ENCODE peak calls at places on chromosomes 2 and 18, in four cellular contexts. T is neuronal stem cell, V is mesenchymal stem cell, N is H1. Z is an unnamed sample.
A peak's percentile ranks its signal among the peaks of the same experiment; 100 is the strongest.

GRCh38 chr18:37270046-37270665 is 295.4 kb downstream of the CELF4 start:
- DNase-seq in T (peak; percentile 89), V (peak; percentile 48), N (peak; percentile 85), Z (no peak)

GRCh38 chr2:210169871-210170441 is 1.3 kb downstream of the KANSL1L start:
- DNase-seq in T (no peak), V (peak; percentile 93), N (no peak), Z (no peak)

GRCh38 chr2:219627105-219628100 is at the start of gene SLC4A3:
- DNase-seq in T (peak; percentile 43), V (peak; percentile 22), N (peak; percentile 65), Z (no peak)

GRCh38 chr2:181896286-181896685 is 4.8 kb downstream of the ITPRID2 start:
- DNase-seq in T (no peak), V (no peak), N (no peak), Z (no peak)

GRCh38 chr2:234483568-234484251 is 13.2 kb downstream of the ARL4C start:
- DNase-seq in T (no peak), V (peak; percentile 53), N (no peak), Z (peak; percentile 53)

GRCh38 chr2:15539999-15540398 is 21.1 kb downstream of the NBAS start:
- DNase-seq in T (no peak), V (no peak), N (no peak), Z (no peak)

GRCh38 chr2:100692381-100692780 is 127.6 kb upstream of the NPAS2 start:
- DNase-seq in T (no peak), V (no peak), N (peak; percentile 19), Z (no peak)

GRCh38 chr2:130756041-130756720 is 841 bp downstream of the AMER3 start:
- DNase-seq in T (peak; percentile 73), V (no peak), N (peak; percentile 84), Z (peak; percentile 69)

GRCh38 chr2:50712569-50712968 is 319.4 kb downstream of the NRXN1 start:
- DNase-seq in T (no peak), V (no peak), N (no peak), Z (no peak)

GRCh38 chr2:213451542-213452256 is 167.4 kb downstream of the SPAG16 start:
- DNase-seq in T (peak; percentile 38), V (no peak), N (no peak), Z (no peak)

GRCh38 chr2:129877289-129877741 is 102.2 kb upstream of the RAB6C start:
- DNase-seq in T (peak; percentile 90), V (peak; percentile 56), N (peak; percentile 83), Z (peak; percentile 95)

GRCh38 chr2:6772366-6772710 is 93.4 kb downstream of the CMPK2 start:
- DNase-seq in T (peak; percentile 17), V (no peak), N (peak; percentile 52), Z (peak; percentile 73)

GRCh38 chr2:74267068-74267467 is 68.7 kb downstream of the MTHFD2 start:
- DNase-seq in T (no peak), V (no peak), N (no peak), Z (peak; percentile 42)

GRCh38 chr18:48676756-48677368 is 138.0 kb downstream of the CTIF start:
- DNase-seq in T (peak; percentile 62), V (peak; percentile 58), N (peak; percentile 94), Z (peak; percentile 76)

GRCh38 chr2:128282246-128282975 is 36.3 kb downstream of the HS6ST1 start:
- DNase-seq in T (no peak), V (no peak), N (no peak), Z (no peak)

DNA sequence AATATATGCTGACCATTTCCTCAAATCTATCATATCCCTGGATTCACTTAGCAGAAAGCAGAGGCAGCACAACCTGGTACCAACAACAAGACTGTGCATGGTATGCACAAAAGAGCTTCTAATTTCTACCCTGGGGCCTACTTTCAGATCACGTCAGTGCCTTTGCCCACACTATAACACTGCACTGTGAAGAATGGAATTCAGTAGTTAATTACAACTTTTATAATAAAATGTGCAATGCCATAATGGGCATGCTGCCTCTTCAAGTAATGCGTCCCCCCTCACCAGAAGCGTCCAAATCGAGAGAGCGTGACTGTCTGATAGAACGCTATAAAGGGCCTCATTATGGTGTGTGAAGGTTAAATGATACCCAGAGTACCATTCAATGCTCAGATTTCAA is 328.1 kb upstream of the PKDCC start:
- DNase-seq in T (no peak), V (no peak), N (no peak), Z (no peak)
- H2AFZ ChIP-seq in T (no peak overlapping the region), V (no peak overlapping the region), N (no peak overlapping the region), Z (no peak overlapping the region)

GRCh38 chr2:223148516-223148915 is 96.5 kb downstream of the KCNE4 start:
- DNase-seq in T (no peak), V (no peak), N (no peak), Z (no peak)
- H3K14ac ChIP-seq in T (no peak overlapping the region), V (no peak overlapping the region), N (no peak overlapping the region), Z (no peak overlapping the region)

GRCh38 chr2:88764850-88765153 is 73.3 kb downstream of the RPIA start:
- DNase-seq in T (no peak), V (no peak), N (peak; percentile 62), Z (peak; percentile 44)
- H2AFZ ChIP-seq in T (peak overlapping the region; percentile 98), V (no peak overlapping the region), N (peak overlapping the region; percentile 12), Z (no peak overlapping the region)

DNA sequence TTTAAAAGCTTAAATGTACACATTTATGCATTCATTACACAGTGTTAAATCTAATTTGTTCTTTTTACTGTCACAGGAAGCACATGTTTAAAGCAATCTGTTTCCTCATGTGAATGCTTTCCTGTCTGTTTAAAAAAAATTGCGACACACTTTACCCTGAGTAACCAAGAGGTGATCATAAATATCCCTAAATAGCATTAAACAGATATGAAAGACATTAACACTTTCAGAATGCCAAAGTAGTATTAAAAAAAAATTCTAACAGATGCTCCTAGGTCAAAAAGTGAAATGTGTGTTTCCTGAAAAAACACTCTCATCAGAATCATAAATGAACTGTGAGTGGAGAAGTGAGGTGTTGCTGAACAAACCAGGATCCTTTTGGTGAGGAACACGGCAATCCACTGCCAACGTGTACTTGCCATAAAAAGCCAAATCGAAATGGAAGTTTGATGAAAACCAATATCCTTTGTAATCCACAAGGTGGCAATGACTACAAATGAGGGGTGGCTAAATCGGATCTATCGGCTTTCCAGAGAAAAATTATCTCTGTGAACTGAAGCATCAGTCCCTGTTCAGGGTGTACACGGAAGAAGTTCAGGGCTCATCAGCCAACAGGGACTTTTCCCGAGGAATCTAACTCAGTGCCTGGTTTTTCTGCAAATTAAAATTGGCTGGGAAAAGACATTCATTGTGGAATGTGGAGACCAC is 248.9 kb downstream of the TCF4 start:
- DNase-seq in T (no peak), V (peak; percentile 19), N (no peak), Z (no peak)
- H3K14ac ChIP-seq in T (no peak overlapping the region), V (no peak overlapping the region), N (no peak overlapping the region), Z (no peak overlapping the region)

GRCh38 chr2:179574061-179574519 is 287.3 kb downstream of the ZNF385B start:
- DNase-seq in T (no peak), V (no peak), N (no peak), Z (no peak)

GRCh38 chr2:179569834-179570233 is 291.6 kb downstream of the ZNF385B start:
- DNase-seq in T (no peak), V (peak; percentile 83), N (no peak), Z (no peak)

GRCh38 chr2:179571141-179571713 is 290.2 kb downstream of the ZNF385B start:
- DNase-seq in T (no peak), V (no peak), N (no peak), Z (no peak)

GRCh38 chr2:179572544-179572943 is 288.9 kb downstream of the ZNF385B start:
- DNase-seq in T (no peak), V (no peak), N (no peak), Z (no peak)

GRCh38 chr2:179571721-179572120 is 289.7 kb downstream of the ZNF385B start:
- DNase-seq in T (no peak), V (no peak), N (no peak), Z (no peak)
- H2AFZ ChIP-seq in T (no peak overlapping the region), V (no peak overlapping the region), N (no peak overlapping the region), Z (no peak overlapping the region)

GRCh38 chr18:5146093-5146492 is 51.0 kb downstream of the AKAIN1 start:
- DNase-seq in T (no peak), V (no peak), N (no peak), Z (no peak)
- H3K14ac ChIP-seq in T (no peak overlapping the region), V (no peak overlapping the region), N (no peak overlapping the region), Z (no peak overlapping the region)

DNA sequence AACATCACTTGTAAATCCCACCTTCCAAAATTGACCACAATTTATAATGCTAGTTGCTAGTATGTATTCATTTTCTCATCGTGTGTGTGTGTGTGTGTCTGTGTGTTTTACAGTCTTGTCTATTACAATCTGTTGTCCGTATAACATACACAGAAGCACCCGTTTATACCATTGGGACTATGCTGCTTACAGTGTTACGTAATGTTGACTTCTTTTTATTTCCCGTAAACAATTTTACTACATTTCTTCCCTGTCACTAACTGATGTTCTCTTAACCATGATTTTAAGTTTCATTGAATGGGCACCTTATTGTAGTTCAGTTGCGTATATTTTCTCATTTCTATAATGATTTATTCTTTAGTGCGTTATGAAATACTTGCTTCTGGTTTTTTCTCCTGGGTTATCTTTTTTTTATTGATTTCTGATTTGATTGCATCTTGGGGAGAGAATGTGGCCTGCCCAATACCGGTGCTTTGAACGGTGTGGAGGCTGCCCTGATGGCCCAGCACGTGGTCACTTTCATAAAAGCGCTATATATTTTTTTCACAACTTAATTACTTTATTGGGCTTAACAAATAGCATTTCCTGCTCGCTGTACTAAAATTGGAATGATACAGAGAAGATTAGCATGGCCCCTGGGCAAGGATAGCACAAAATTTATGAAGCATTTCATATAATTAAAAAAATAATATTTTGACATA is 14.5 kb upstream of the ASB1 start:
- DNase-seq in T (no peak), V (no peak), N (no peak), Z (no peak)
- H2AFZ ChIP-seq in T (no peak overlapping the region), V (no peak overlapping the region), N (no peak overlapping the region), Z (no peak overlapping the region)

DNA sequence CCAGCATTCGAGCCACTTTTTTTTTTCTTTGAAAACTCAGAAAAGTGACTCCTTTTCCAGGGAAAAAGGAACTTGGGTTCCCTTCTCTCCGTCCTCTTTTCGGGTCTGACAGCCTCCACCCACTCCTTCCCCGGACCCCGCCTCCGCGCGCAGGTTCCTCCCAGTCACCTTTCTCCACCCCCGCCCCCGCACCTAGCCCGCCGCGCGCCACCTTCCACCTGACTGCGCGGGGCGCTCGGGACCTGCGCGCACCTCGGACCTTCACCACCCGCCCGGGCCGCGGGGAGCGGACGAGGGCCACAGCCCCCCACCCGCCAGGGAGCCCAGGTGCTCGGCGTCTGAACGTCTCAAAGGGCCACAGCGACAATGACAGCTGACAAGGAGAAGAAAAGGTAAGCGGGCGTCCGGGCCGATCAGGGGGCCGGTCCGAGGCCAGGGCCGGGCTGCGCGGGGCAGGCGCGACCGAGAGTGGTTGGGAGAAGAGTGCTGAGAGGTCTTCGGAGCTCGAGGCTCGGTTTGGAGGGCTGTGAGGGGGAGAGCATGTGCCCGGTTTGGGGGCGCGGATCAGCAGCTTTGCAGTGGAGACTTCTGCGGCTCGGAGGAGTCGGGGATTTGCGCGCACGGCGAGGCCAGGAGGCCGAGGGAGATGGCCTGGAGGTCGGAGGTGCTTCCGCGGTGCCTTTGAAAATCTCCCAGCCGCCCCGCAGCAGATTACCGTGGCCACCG is 502 bp downstream of the EPAS1 start:
- DNase-seq in T (peak; percentile 44), V (peak; percentile 38), N (peak; percentile 81), Z (peak; percentile 72)
- H3K14ac ChIP-seq in T (peak overlapping the region; percentile 43), V (peak overlapping the region; percentile 93), N (no peak overlapping the region), Z (no peak overlapping the region)

DNA sequence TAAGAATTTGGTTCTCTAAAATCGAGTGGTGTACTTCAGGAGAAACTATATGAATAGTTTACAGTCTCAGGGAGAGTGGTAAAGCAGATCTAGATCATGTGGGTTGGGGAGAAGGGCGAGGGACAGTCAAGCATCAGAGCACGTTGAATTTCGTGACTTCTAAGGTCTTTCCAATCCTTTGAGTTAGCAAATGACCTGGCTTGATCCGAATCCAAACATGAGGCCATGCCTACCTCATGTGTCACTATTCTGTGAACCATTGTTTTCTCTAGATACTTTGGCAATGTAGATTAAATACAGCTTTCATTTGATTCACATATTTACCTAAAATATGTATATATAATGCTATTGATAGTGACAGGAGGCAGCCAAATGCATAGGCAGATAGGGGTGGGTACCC is 674.9 kb downstream of the NYAP2 start:
- DNase-seq in T (no peak), V (no peak), N (no peak), Z (no peak)
- H2AFZ ChIP-seq in T (no peak overlapping the region), V (no peak overlapping the region), N (no peak overlapping the region), Z (no peak overlapping the region)

Z was measured in H9.